ENCODE peak calls at places on chromosome 6, in four cellular contexts. D, N, X and A are unnamed samples. For H3K4me1, the result is how much of the 10 kb centered on the place peaks cover.

GRCh38 chr6:15389759-15390723 is 144.2 kb downstream of the JARID2 start:
- DNase-seq in N (peak), D (no peak), X (no peak), A (no peak)

GRCh38 chr6:5851261-5851757 is 155.4 kb downstream of the NRN1 start:
- DNase-seq in D (peak), N (no peak), X (peak), A (peak)

GRCh38 chr6:40510442-40510841 is 76.7 kb downstream of the LRFN2 start:
- DNase-seq in D (no peak), N (no peak), X (no peak), A (no peak)

GRCh38 chr6:117449549-117450439 is 24.1 kb upstream of the ROS1 start:
- DNase-seq in D (peak), N (peak), X (no peak), A (peak)

GRCh38 chr6:33417127-33417902 is 592 bp downstream of the CUTA start:
- DNase-seq in N (peak), X (no peak), D (peak), A (no peak)

GRCh38 chr6:4370066-4370465 is 234.7 kb upstream of the ECI2 start:
- DNase-seq in X (no peak), D (no peak), N (peak), A (no peak)

GRCh38 chr6:153031335-153031955 is 28.9 kb upstream of the MTRF1L start:
- DNase-seq in D (no peak), N (peak), X (no peak), A (no peak)

GRCh38 chr6:151317206-151317994 is 74.0 kb downstream of the ZBTB2 start:
- DNase-seq in N (peak), X (no peak), D (no peak), A (no peak)

GRCh38 chr6:122726649-122727048 is 52.9 kb upstream of the FABP7 start:
- DNase-seq in D (no peak), N (peak), X (no peak), A (no peak)

GRCh38 chr6:3052481-3053230 is 15.6 kb upstream of the RIPK1 start:
- DNase-seq in D (no peak), X (no peak), N (no peak), A (no peak)

GRCh38 chr6:30101423-30101938 is 11.4 kb downstream of the TRIM31 start:
- DNase-seq in X (no peak), N (no peak), D (no peak), A (no peak)

GRCh38 chr6:161233986-161234620 is 39.8 kb downstream of the AGPAT4 start:
- DNase-seq in X (peak), N (peak), D (peak), A (peak)

GRCh38 chr6:102655823-102656222 is 1262.3 kb downstream of the GRIK2 start:
- DNase-seq in D (no peak), X (no peak), N (no peak), A (no peak)
- H3K27ac ChIP-seq in D (no peak), X (no peak), N (no peak), A (no peak)

GRCh38 chr6:137850137-137850714 is 16.8 kb upstream of the TNFAIP3 start:
- DNase-seq in D (no peak), X (no peak), N (no peak), A (no peak)
- H3K4me1 ChIP-seq in D (under half), X (under half), N (under half), A (under half)

GRCh38 chr6:24802271-24803059 is 3.7 kb upstream of the ARMH2 start:
- DNase-seq in D (no peak), X (no peak), N (peak), A (no peak)
- H3K27ac ChIP-seq in D (peak), X (no peak), N (peak), A (no peak)

GRCh38 chr6:127951172-127951995 is 50.5 kb upstream of the THEMIS start:
- DNase-seq in N (no peak), X (no peak), D (no peak), A (no peak)
- H3K4me1 ChIP-seq in N (under half), X (under half), D (under half), A (under half)

GRCh38 chr6:119349341-119350201 is at the start of gene MAN1A1:
- DNase-seq in D (peak), X (peak), N (peak), A (peak)
- H3K27ac ChIP-seq in D (peak), X (peak), N (peak), A (peak)

DNA sequence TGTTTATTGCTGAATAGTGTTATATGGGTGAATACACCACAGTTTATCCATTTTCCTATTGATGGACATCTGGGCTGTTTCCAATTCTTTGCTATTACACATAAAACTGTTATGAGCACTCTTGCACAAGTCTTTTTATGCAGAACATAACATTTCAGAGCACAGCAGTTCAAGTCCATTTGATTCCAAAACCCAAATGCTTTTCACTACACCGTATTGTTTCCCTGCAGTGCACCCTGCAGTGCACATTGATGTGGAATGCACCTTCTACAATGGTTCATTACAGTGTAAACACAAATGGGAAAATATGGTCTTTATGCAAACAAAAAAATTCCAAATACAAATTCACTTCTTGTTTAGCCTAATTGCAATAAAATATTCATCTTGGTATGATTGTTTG is 3.6 kb upstream of the SLC2A12 start:
- DNase-seq in N (no peak), D (no peak), X (no peak), A (no peak)
- H3K4me1 ChIP-seq in N (under half), D (under half), X (under half), A (under half)

DNA sequence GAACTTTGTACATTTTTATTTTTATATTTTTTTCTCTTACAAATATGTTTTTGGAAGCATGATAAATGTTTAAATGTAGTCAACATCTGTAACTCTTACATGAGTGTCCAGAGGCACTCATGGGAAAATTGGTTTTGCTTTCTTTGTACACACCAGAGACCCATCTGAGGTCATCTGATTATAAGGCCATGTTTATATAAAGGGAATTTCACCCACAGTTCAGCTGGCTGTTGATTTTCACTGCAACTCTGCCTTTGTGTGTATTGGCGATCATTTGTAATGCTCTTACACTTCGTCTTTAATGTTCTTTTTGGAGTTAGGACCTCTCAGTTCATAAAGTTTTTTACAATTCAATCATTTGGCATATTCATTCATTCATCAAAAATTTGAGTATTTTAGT is 28.1 kb downstream of the RIOK1 start:
- DNase-seq in X (no peak), N (peak), D (no peak), A (no peak)
- H3K27ac ChIP-seq in X (no peak), N (no peak), D (no peak), A (no peak)